ENCODE peak calls at places on chromosome 18, in eight cellular contexts. E is ovary, F is colonic mucosa, U is fibroblast of pulmonary artery, A is fibroblast of the aortic adventitia, Y is heart left ventricle, I is RWPE1, C is cardiac fibroblast. P is an unnamed sample.

GRCh38 chr18:9647496-9648323 is 33.4 kb upstream of the PPP4R1 start:
- DNase-seq in E (no peak), F (no peak), U (peak), A (peak), Y (no peak), I (no peak), C (peak), P (peak)

GRCh38 chr18:58416704-58417683 is 211.9 kb downstream of the ALPK2 start:
- DNase-seq in E (no peak), F (no peak), U (peak), A (peak), Y (no peak), I (peak), C (peak), P (peak)

GRCh38 chr18:53567935-53568574 is 656.4 kb downstream of the MBD2 start:
- DNase-seq in E (peak), F (no peak), U (peak), A (peak), Y (no peak), I (peak), C (peak), P (peak)

GRCh38 chr18:59536181-59536580 is 161.0 kb downstream of the CCBE1 start:
- DNase-seq in E (no peak), F (no peak), U (no peak), A (no peak), Y (no peak), I (no peak), C (peak), P (no peak)

GRCh38 chr18:10131783-10132381 is 218.1 kb downstream of the VAPA start:
- DNase-seq in E (peak), F (no peak), U (no peak), A (no peak), Y (peak), I (no peak), C (no peak), P (no peak)

GRCh38 chr18:31101148-31102019 is 837 bp downstream of the DSC2 start:
- DNase-seq in E (peak), F (peak), U (peak), A (no peak), Y (peak), I (no peak), C (no peak), P (peak)

GRCh38 chr18:10140461-10140911 is 226.7 kb downstream of the VAPA start:
- DNase-seq in E (no peak), F (no peak), U (no peak), A (no peak), Y (no peak), I (no peak), C (peak), P (no peak)

GRCh38 chr18:51390695-51391094 is 193.2 kb upstream of the MEX3C start:
- DNase-seq in E (no peak), F (no peak), U (peak), A (no peak), Y (no peak), I (no peak), C (no peak), P (peak)

GRCh38 chr18:39462436-39462835 is 1896.8 kb upstream of the CELF4 start:
- DNase-seq in E (no peak), F (no peak), U (peak), A (peak), Y (no peak), I (no peak), C (peak), P (peak)

GRCh38 chr18:58674863-58675472 is 3.7 kb downstream of the MALT1 start:
- DNase-seq in E (no peak), F (no peak), U (peak), A (no peak), Y (no peak), I (no peak), C (no peak), P (no peak)

GRCh38 chr18:7617738-7618422 is 50.8 kb downstream of the PTPRM start:
- DNase-seq in E (peak), F (peak), U (peak), A (peak), Y (peak), I (no peak), C (peak), P (peak)

GRCh38 chr18:76348267-76349066 is 146.6 kb downstream of the ZNF516 start:
- DNase-seq in E (no peak), F (no peak), U (no peak), A (no peak), Y (no peak), I (no peak), C (no peak), P (no peak)

GRCh38 chr18:37705016-37705415 is 139.4 kb upstream of the CELF4 start:
- DNase-seq in E (no peak), F (no peak), U (no peak), A (no peak), Y (no peak), I (no peak), C (no peak), P (no peak)

GRCh38 chr18:22115573-22115972 is 53.8 kb upstream of the GATA6 start:
- DNase-seq in E (no peak), F (peak), U (no peak), A (no peak), Y (no peak), I (no peak), C (no peak), P (no peak)

GRCh38 chr18:31723639-31723997 is 37.1 kb downstream of the SLC25A52 start:
- DNase-seq in E (no peak), F (no peak), U (no peak), A (no peak), Y (no peak), I (no peak), C (no peak), P (no peak)

GRCh38 chr18:41939326-41939725 is 15.7 kb upstream of the PIK3C3 start:
- DNase-seq in E (no peak), F (no peak), U (peak), A (peak), Y (no peak), I (no peak), C (peak), P (no peak)

GRCh38 chr18:10490401-10491289 is 35.2 kb upstream of the NAPG start:
- DNase-seq in E (no peak), F (no peak), U (no peak), A (no peak), Y (no peak), I (no peak), C (no peak), P (peak)

GRCh38 chr18:11728247-11728646 is 39.2 kb downstream of the GNAL start:
- DNase-seq in E (no peak), F (no peak), U (peak), A (peak), Y (no peak), I (peak), C (peak), P (peak)

GRCh38 chr18:1751249-1751648 is 820.1 kb downstream of the METTL4 start:
- DNase-seq in E (no peak), F (no peak), U (no peak), A (no peak), Y (no peak), I (no peak), C (no peak), P (peak)
- TF ChIP-seq CTCF in E (no peak), F (no peak), U (no peak), A (no peak), Y (no peak), I (no peak), C (no peak), P (no peak)

DNA sequence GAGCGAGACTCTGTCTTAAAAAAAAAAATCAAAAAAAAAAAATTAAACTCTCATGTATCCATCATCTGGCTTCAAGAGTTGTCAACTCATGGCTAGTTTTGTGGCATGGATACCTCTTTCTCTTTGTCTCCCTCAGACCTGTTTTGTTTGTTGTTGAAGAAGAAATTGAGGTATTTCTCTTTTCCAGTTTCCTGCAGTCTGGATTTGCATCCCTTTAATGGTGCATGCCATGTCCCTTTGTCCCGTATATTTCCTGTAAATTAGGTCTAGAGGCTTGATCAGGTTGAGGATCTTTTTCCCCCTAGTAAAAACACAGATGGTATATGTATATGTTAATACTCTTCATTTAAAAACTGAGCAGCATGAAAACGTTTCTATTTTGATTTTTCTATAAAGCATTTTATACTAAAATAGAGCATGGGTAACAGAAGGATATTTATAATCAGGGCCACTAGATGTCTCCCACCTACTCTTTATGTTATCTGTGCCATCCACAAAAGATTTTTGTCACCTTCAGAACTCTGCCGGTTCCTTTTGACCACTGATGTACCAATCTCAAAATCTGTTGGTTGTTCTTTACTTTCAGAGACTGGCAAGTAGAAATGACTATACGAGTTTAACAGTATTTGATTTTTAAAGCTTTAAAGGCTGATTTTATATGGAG is 80.1 kb downstream of the GALNT1 start:
- DNase-seq in E (no peak), F (no peak), U (peak), A (peak), Y (no peak), I (no peak), C (no peak), P (peak)
- TF ChIP-seq CTCF in E (no peak), F (no peak), U (no peak), A (peak), Y (no peak), I (no peak), C (peak), P (no peak)

DNA sequence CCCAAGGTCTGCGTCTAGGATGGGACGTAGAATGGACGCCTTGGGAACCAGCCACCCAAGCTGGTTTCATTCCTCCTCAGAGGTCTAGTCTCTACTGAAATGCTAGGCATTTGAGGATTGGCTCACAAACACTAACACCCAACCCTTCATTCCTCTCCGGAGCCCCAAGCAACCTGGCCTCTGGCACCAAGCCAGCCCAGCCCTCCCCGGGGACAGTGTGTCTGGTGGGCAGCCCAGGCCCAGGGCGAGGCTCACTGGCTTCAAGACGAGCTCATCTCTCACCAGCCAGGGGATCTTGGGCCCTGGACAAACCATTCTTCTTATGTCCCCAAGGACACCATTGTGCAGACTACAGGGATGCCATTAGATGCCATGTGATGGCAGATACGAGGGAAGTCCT is 182.5 kb downstream of the CTIF start:
- DNase-seq in E (no peak), F (no peak), U (no peak), A (no peak), Y (no peak), I (no peak), C (peak), P (no peak)
- TF ChIP-seq CTCF in E (no peak), F (no peak), U (no peak), A (no peak), Y (no peak), I (no peak), C (no peak), P (no peak)

DNA sequence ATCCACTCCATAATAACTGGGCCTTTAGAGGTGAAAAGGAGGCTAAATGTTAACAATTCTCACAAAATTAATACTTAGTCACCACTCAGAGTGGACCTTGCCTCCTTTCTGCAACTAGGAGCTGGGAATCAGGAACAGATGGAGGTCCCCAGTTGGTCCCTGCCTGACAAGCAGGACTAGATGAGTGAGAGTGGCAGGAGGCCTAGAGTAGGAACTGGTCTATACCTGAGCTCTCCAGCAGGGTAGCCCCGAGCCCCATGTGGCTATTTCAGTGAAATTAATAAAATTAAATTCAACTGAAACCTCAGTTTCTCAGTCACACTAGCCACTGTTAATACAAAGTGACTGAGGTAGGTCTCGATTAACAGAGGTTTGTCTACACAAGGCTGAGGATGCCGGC is 150.5 kb downstream of the MYO5B start:
- DNase-seq in E (no peak), F (no peak), U (no peak), A (no peak), Y (no peak), I (no peak), C (no peak), P (no peak)
- TF ChIP-seq CTCF in E (no peak), F (no peak), U (no peak), A (no peak), Y (no peak), I (no peak), C (no peak), P (no peak)

GRCh38 chr18:46320297-46320696 is 216.1 kb downstream of the HAUS1 start:
- DNase-seq in E (no peak), F (no peak), U (no peak), A (no peak), Y (no peak), I (no peak), C (no peak), P (no peak)
- TF ChIP-seq CTCF in E (no peak), F (no peak), U (no peak), A (no peak), Y (no peak), I (no peak), C (peak), P (no peak)

DNA sequence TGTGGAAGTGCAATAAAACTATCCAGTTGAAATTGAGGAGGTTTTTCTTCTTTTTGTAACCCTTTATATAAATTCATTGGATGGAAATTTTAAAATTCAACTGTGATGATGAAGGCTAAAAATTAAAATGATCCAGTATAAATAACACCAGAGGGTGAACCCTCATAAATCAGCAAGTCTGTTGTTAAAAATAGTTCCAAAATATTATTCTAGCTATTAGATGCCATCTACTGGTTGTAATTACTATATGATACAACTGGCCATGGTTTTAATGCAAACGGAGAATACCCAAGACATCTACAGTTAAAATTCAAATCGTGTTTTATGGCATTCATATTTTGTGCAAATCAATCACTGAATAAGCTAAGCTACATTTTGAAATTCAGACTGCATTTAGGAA is 53.8 kb downstream of the TMEM200C start:
- DNase-seq in E (no peak), F (no peak), U (no peak), A (no peak), Y (no peak), I (no peak), C (peak), P (no peak)
- TF ChIP-seq CTCF in E (no peak), F (no peak), U (no peak), A (no peak), Y (peak), I (no peak), C (no peak), P (peak)

DNA sequence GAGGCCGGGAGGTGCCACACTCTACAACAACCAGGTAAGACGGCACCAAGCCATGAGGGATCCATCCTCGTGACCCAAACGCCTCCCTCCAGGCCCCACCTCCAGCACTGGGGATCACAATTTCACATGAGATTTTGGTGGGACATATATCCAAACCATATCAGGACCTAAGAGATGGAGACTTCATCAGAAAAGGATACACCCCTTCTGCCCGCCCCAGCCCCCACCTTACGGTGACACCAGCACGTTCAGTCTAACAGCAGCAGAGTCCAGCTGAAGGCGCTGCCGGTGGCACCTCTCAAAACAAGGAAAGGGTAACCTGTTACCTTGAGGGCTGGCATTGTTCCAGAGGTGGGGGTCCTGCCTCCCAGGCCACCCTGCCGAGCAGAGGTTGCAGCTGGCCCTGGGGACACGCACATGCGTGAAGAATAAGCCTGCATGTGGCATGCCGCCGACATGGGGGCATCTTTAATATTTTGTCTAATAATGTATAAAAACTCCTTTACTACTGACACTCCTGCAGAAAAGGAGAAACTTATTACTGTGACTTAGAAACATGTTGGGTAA is 154.4 kb downstream of the GALR1 start:
- DNase-seq in E (no peak), F (no peak), U (no peak), A (no peak), Y (no peak), I (no peak), C (no peak), P (no peak)
- TF ChIP-seq CTCF in E (no peak), F (no peak), U (no peak), A (no peak), Y (no peak), I (no peak), C (no peak), P (no peak)

P was measured in MCF 10A.